ENCODE peak calls at places on chromosomes 7 and 10, in nine cellular contexts. I is neuronal stem cell; V is fibroblast of the conjunctiva; U is stimulated activated CD4-positive, alpha-beta T cell treated with anti-CD3 and anti-CD28 coated beads, Interleukin-12 subunit alpha, Interleukin-12 subunit beta, amount 100 ng/mL, for 4 hours; F is memory B cell; Y is NCI-H82; O is GM10248; R is HepG2; X is globus pallidus. E is an unnamed sample.

GRCh38 chr7:11170863-11171568 is 197.3 kb downstream of the PHF14 start:
- DNase-seq in O (no peak), I (no peak), U (no peak), V (no peak), F (no peak), Y (no peak), X (no peak), R (no peak), E (no peak)

GRCh38 chr10:58241346-58241745 is 26.3 kb downstream of the IPMK start:
- DNase-seq in V (no peak), R (no peak), F (no peak), Y (no peak), O (no peak), X (no peak), I (no peak), U (no peak), E (no peak)

GRCh38 chr10:6769704-6770417 is 189.8 kb upstream of the PRKCQ start:
- DNase-seq in O (peak), X (no peak), R (no peak), U (no peak), F (no peak), V (no peak), Y (no peak), I (no peak), E (no peak)

GRCh38 chr10:69407621-69408301 is 9.0 kb downstream of the TACR2 start:
- DNase-seq in X (no peak), I (no peak), Y (peak), V (no peak), R (no peak), F (peak), U (no peak), O (no peak), E (no peak)

GRCh38 chr10:47447740-47448139 is 36.2 kb downstream of the ANXA8 start:
- DNase-seq in Y (no peak), U (no peak), O (no peak), I (no peak), X (no peak), V (no peak), R (no peak), F (no peak), E (no peak)

GRCh38 chr10:79159141-79159619 is 90.4 kb downstream of the ZMIZ1 start:
- DNase-seq in Y (no peak), R (no peak), O (no peak), I (no peak), V (peak), X (no peak), F (no peak), U (no peak), E (no peak)

GRCh38 chr7:80154656-80155325 is 20.2 kb downstream of the GNAI1 start:
- DNase-seq in Y (no peak), V (no peak), F (no peak), I (no peak), U (no peak), X (no peak), R (no peak), O (no peak), E (no peak)

GRCh38 chr10:117541909-117542705 is 439 bp upstream of the EMX2 start:
- DNase-seq in O (peak), X (peak), U (no peak), F (no peak), V (peak), R (no peak), Y (peak), I (peak), E (no peak)

GRCh38 chr7:12726908-12727307 is 39.5 kb downstream of the ARL4A start:
- DNase-seq in X (no peak), O (no peak), V (no peak), F (no peak), R (no peak), U (no peak), Y (no peak), I (no peak), E (no peak)

GRCh38 chr7:116859323-116859722 is 3.1 kb upstream of the CAPZA2 start:
- DNase-seq in V (peak), Y (no peak), F (no peak), I (no peak), O (no peak), U (no peak), R (no peak), X (no peak), E (no peak)

GRCh38 chr7:140263277-140263676 is 86.5 kb upstream of the KDM7A start:
- DNase-seq in X (no peak), V (no peak), R (no peak), U (no peak), F (no peak), O (no peak), I (no peak), Y (no peak), E (no peak)

GRCh38 chr7:53350241-53350640 is 314.8 kb downstream of the POM121L12 start:
- DNase-seq in U (no peak), Y (peak), X (no peak), V (no peak), O (no peak), R (no peak), I (peak), F (no peak), E (no peak)

GRCh38 chr7:1716263-1717094 is 46.4 kb downstream of the ELFN1 start:
- DNase-seq in O (no peak), X (no peak), U (no peak), Y (no peak), F (no peak), V (peak), R (peak), I (no peak), E (no peak)

GRCh38 chr7:148722340-148723165 is 23.9 kb downstream of the CUL1 start:
- DNase-seq in F (no peak), V (no peak), O (no peak), U (no peak), X (no peak), R (peak), Y (no peak), I (no peak), E (no peak)

GRCh38 chr7:157970744-157971143 is 616.9 kb downstream of the PTPRN2 start:
- DNase-seq in R (no peak), O (no peak), X (no peak), Y (no peak), I (no peak), F (no peak), V (no peak), U (no peak), E (no peak)

GRCh38 chr7:33050425-33051318 is 11.9 kb downstream of the NT5C3A start:
- DNase-seq in X (peak), Y (peak), V (peak), I (no peak), F (peak), O (peak), R (peak), U (no peak), E (no peak)